ENCODE peak calls at places on chromosomes 16 and 17, in eight cellular contexts. W, M, O, E, L, T, C and Q are unnamed samples.

GRCh38 chr16:68711421-68712139 is 25.5 kb upstream of the CDH1 start:
- DNase-seq in T (peak), C (no peak), L (no peak), O (no peak), W (no peak), M (no peak), E (no peak), Q (peak)

GRCh38 chr17:45759761-45760160 is 24.4 kb upstream of the CRHR1 start:
- DNase-seq in L (no peak), O (no peak), M (no peak), T (no peak), W (no peak), C (no peak), E (peak), Q (no peak)

GRCh38 chr17:79842656-79843474 is 3.6 kb upstream of the CBX4 start:
- DNase-seq in W (peak), M (peak), L (no peak), E (peak), T (peak), C (no peak), O (no peak), Q (no peak)

GRCh38 chr17:2853722-2854580 is 57.7 kb downstream of the RAP1GAP2 start:
- DNase-seq in C (no peak), L (peak), M (no peak), W (peak), O (no peak), E (peak), T (peak), Q (no peak)

GRCh38 chr17:43701318-43701743 is 39.6 kb upstream of the MEOX1 start:
- DNase-seq in E (peak), L (no peak), M (peak), C (peak), O (peak), W (peak), T (peak), Q (peak)

GRCh38 chr16:83102336-83102735 is 475.6 kb downstream of the CDH13 start:
- DNase-seq in M (no peak), T (no peak), W (no peak), L (no peak), O (no peak), E (no peak), C (no peak), Q (no peak)

GRCh38 chr16:22008215-22009142 is 568 bp downstream of the MOSMO start:
- DNase-seq in M (no peak), W (no peak), C (peak), L (no peak), T (peak), O (no peak), E (no peak), Q (no peak)

GRCh38 chr16:31108035-31108793 is at the start of gene BCKDK:
- DNase-seq in T (peak), M (peak), L (peak), O (peak), W (peak), C (peak), E (peak), Q (peak)

GRCh38 chr16:29815032-29815721 is 775 bp upstream of the PAGR1 start:
- DNase-seq in W (no peak), T (peak), C (peak), M (peak), E (no peak), L (no peak), O (no peak), Q (no peak)

GRCh38 chr17:44655983-44656700 is at the start of gene MEIOC:
- DNase-seq in C (no peak), T (peak), L (no peak), M (peak), O (peak), E (no peak), W (no peak), Q (peak)

DNA sequence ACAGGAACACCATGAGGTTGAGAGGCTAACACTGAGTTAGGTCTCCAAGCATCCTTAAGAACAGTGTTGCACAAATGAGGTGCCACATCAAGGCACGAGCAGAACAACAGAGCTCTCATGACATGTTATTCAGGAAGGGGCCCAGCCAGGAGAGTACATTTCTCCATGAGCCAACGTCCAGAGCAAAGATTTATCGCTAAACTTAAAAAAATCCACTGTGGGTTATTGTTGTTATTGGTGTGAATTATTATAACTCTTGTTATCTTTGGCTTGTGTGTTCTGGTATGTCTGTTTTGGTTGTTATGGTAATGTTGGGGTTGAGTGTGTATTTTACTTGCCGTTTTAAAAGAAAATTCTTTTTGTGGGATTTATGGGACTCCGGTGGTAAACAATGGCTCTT is 68.9 kb upstream of the MSI2 start:
- DNase-seq in L (no peak), M (no peak), E (no peak), W (no peak), C (no peak), O (no peak), T (no peak), Q (no peak)
- TF ChIP-seq CTCF in L (no peak), M (no peak), E (no peak), W (no peak), C (no peak), O (no peak), T (no peak), Q (no peak)

GRCh38 chr16:26762596-26762995 is 304.1 kb upstream of the C16orf82 start:
- DNase-seq in M (no peak), T (no peak), W (no peak), O (no peak), E (no peak), L (no peak), C (no peak), Q (no peak)

GRCh38 chr16:26770547-26770946 is 296.2 kb upstream of the C16orf82 start:
- DNase-seq in C (no peak), E (no peak), T (no peak), O (no peak), M (no peak), L (no peak), W (no peak), Q (no peak)

GRCh38 chr16:26765087-26765486 is 301.6 kb upstream of the C16orf82 start:
- DNase-seq in L (no peak), W (no peak), O (no peak), E (no peak), T (peak), M (no peak), C (peak), Q (no peak)
- TF ChIP-seq CTCF in L (no peak), W (peak), O (peak), E (peak), T (peak), M (no peak), C (peak), Q (no peak)

GRCh38 chr17:28714281-28714680 is 2.6 kb upstream of the PROCA1 start:
- DNase-seq in T (no peak), O (no peak), M (no peak), E (no peak), L (no peak), W (no peak), C (no peak), Q (no peak)
- TF ChIP-seq CTCF in T (no peak), O (no peak), M (no peak), E (peak), L (no peak), W (no peak), C (peak), Q (no peak)

GRCh38 chr17:18191967-18192366 is 8.3 kb downstream of the ALKBH5 start:
- DNase-seq in O (no peak), C (no peak), M (no peak), T (peak), E (no peak), L (no peak), W (peak), Q (no peak)
- TF ChIP-seq CTCF in O (peak), C (peak), M (peak), T (no peak), E (peak), L (no peak), W (peak), Q (peak)

DNA sequence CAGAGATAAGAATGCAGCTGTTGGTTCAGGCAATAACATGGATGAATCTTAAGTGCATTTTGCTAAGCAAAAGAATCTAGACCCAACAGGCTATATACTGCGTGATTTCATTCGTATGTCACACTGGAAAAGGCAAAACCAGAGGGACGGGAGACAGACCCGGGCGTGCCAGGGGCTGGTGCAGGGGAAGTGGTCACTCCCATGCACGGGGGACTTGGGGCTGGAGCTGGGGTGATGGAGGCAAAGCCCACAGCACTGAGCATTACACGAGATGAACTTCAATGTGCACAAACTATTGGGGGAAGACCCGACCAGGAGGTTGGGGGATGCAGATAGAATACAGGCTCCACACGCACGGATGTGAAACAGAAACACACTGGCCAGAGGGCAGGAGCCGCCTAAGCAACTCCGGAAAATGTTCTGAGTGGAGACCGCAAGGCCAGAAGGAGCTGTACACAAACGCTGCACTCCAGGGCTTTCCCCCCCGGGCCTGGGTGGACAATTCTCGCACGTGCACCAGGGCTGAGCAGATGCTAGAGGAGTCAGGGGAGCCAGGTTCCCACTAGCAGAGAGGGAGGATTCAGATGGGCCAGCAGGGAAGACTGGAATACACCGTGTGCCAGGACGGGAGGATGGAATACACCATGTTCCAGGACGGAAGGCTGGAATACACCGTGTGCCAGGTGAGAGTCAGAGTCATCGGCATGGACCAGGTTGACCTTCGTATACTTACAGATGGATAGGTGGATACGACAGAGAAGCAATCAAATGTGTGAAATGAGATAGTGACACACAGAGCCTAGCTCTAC is 11.3 kb downstream of the LMF1 start:
- DNase-seq in C (no peak), T (no peak), M (no peak), O (no peak), L (no peak), W (no peak), E (no peak), Q (no peak)
- TF ChIP-seq CTCF in C (no peak), T (no peak), M (no peak), O (no peak), L (no peak), W (no peak), E (no peak), Q (no peak)

GRCh38 chr17:80847506-80848230 is 144.0 kb upstream of the CHMP6 start:
- DNase-seq in T (peak), C (peak), O (no peak), W (no peak), L (no peak), E (no peak), M (no peak), Q (no peak)

GRCh38 chr17:80844418-80844990 is 147.1 kb upstream of the CHMP6 start:
- DNase-seq in W (no peak), M (no peak), E (no peak), T (no peak), O (no peak), C (no peak), L (no peak), Q (no peak)

GRCh38 chr17:80845121-80845862 is 146.3 kb upstream of the CHMP6 start:
- DNase-seq in L (no peak), C (no peak), E (no peak), T (no peak), M (no peak), W (no peak), O (no peak), Q (no peak)

GRCh38 chr17:80846932-80847331 is 144.7 kb upstream of the CHMP6 start:
- DNase-seq in E (no peak), O (no peak), C (no peak), W (no peak), M (no peak), T (peak), L (no peak), Q (no peak)

DNA sequence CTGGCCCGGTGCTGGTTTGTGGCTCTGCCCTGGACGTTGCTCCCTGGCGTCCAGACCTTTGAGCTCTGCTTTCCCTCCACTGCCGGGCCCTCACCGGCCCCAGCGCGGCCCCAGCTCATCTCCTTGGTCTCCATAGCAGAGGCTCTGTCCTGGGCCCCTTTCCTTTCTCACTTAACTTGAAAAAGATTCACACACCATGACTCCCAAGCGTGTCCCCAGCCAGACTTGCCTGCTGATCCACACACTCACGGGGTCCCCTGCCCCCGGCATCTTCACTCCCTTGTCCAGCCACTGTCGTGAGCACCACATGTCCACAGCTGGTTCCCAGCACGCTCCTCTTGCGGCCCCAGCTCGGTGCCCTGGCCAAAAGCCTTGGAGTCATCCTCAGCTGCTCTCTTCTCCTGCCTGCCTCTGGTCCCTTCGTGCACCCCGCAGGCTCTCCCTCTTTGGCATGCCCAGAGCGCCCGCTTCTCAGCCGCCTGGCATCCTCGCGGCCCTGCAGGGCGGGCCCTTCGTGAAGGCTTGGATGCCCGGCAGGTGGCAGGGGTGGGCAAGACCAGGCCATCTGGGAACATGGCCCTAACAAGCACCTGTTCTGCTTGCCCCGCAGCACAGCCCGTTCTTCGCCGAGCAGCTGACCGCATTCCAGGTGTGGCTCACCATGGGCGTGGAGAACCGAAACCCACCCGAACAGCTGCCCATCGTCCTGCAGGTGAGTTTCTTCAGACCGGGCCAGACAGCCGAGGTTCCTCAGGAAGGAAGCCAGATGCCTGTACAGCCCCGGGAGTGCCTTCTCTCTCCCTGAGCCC is 145.6 kb upstream of the CHMP6 start:
- DNase-seq in M (no peak), L (no peak), W (no peak), O (no peak), C (no peak), T (no peak), E (no peak), Q (no peak)
- TF ChIP-seq CTCF in M (no peak), L (no peak), W (no peak), O (no peak), C (no peak), T (no peak), E (no peak), Q (no peak)

GRCh38 chr17:28849281-28849680 is 5.5 kb upstream of the ERAL1 start:
- DNase-seq in C (no peak), E (no peak), W (no peak), L (no peak), T (peak), M (no peak), O (no peak), Q (peak)
- TF ChIP-seq CTCF in C (peak), E (peak), W (no peak), L (no peak), T (no peak), M (peak), O (no peak), Q (peak)

DNA sequence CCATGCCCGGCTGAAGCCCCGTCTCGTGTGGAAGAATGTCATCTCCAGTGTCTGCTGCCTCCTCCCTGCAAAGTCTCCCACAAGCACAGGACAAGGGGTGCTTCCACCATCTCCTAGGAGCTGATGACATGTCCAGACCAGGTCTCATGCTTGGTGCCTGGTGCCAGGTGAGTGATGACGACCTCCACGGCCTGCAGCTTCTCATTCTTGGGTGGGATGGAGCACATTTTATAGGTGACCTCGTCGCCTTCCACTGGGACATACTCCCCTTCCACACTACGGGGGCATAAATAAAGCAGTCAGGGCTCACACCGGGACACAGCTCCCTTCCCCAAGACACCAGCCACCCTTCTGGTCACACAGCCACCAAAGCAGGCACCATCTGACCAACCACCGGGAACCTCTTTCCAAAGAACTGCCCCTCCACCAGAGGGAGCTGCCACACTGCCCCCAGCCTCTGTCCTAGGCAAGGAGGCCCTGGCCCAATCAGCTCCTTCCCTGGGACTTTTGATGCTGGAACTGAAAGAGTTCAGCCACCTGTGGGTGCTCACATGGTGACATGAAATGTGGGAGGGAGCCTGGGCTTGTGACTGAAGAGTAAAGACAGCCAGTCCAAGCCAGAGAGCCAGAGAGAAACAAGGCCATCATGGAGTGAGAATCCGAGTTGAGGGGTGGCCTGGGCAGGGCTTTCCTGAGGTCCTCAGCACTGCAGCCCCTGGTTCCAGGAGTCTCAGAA is 13.6 kb downstream of the CARHSP1 start:
- DNase-seq in W (no peak), L (no peak), M (no peak), T (peak), C (peak), E (no peak), O (no peak), Q (no peak)
- TF ChIP-seq CTCF in W (peak), L (no peak), M (no peak), T (no peak), C (peak), E (peak), O (peak), Q (no peak)